ENCODE peak calls at places on chromosomes 11 and 22, in seven cellular contexts. One of them, this sample, is unnamed.

GRCh38 chr11:68968306-68969255 is 12.2 kb downstream of the MRGPRD start:
- DNase-seq in mucosa of descending colon: no peak
- DNase-seq in RCC 7860: no peak
- DNase-seq in stimulated activated CD4-positive, alpha-beta T cell treated with anti-CD3 and anti-CD28 coated beads, Interleukin-15, amount 100 ng/mL, for 24 hours: no peak
- DNase-seq in A172: no peak
- DNase-seq in EH: peak; percentile 34
- DNase-seq in dermis microvascular lymphatic vessel endothelial cell: no peak
- DNase-seq in this sample: no peak

GRCh38 chr22:32475428-32476010 is 908 bp downstream of the FBXO7 start:
- DNase-seq in mucosa of descending colon: peak; percentile 50
- DNase-seq in RCC 7860: no peak
- DNase-seq in stimulated activated CD4-positive, alpha-beta T cell treated with anti-CD3 and anti-CD28 coated beads, Interleukin-15, amount 100 ng/mL, for 24 hours: peak; percentile 38
- DNase-seq in A172: no peak
- DNase-seq in EH: no peak
- DNase-seq in dermis microvascular lymphatic vessel endothelial cell: no peak
- DNase-seq in this sample: peak; percentile 44

GRCh38 chr22:35996596-35996995 is 32.0 kb downstream of the RBFOX2 start:
- DNase-seq in mucosa of descending colon: no peak
- DNase-seq in RCC 7860: no peak
- DNase-seq in stimulated activated CD4-positive, alpha-beta T cell treated with anti-CD3 and anti-CD28 coated beads, Interleukin-15, amount 100 ng/mL, for 24 hours: no peak
- DNase-seq in A172: no peak
- DNase-seq in EH: no peak
- DNase-seq in dermis microvascular lymphatic vessel endothelial cell: no peak
- DNase-seq in this sample: no peak

GRCh38 chr11:75777461-75778110 is 9.0 kb downstream of the DGAT2 start:
- DNase-seq in mucosa of descending colon: no peak
- DNase-seq in RCC 7860: no peak
- DNase-seq in stimulated activated CD4-positive, alpha-beta T cell treated with anti-CD3 and anti-CD28 coated beads, Interleukin-15, amount 100 ng/mL, for 24 hours: no peak
- DNase-seq in A172: peak; percentile 30
- DNase-seq in EH: peak; percentile 9
- DNase-seq in dermis microvascular lymphatic vessel endothelial cell: peak; percentile 37
- DNase-seq in this sample: no peak

GRCh38 chr11:58060939-58061672 is 30.4 kb downstream of the OR6Q1 start:
- DNase-seq in mucosa of descending colon: no peak
- DNase-seq in RCC 7860: peak; percentile 88
- DNase-seq in stimulated activated CD4-positive, alpha-beta T cell treated with anti-CD3 and anti-CD28 coated beads, Interleukin-15, amount 100 ng/mL, for 24 hours: no peak
- DNase-seq in A172: no peak
- DNase-seq in EH: peak; percentile 43
- DNase-seq in dermis microvascular lymphatic vessel endothelial cell: no peak
- DNase-seq in this sample: no peak

GRCh38 chr11:120516461-120517389 is 5.2 kb downstream of the GRIK4 start:
- DNase-seq in mucosa of descending colon: no peak
- DNase-seq in RCC 7860: no peak
- DNase-seq in stimulated activated CD4-positive, alpha-beta T cell treated with anti-CD3 and anti-CD28 coated beads, Interleukin-15, amount 100 ng/mL, for 24 hours: no peak
- DNase-seq in A172: no peak
- DNase-seq in EH: no peak
- DNase-seq in dermis microvascular lymphatic vessel endothelial cell: no peak
- DNase-seq in this sample: no peak

GRCh38 chr11:29481721-29482120 is 535.1 kb downstream of the KCNA4 start:
- DNase-seq in mucosa of descending colon: no peak
- DNase-seq in RCC 7860: no peak
- DNase-seq in stimulated activated CD4-positive, alpha-beta T cell treated with anti-CD3 and anti-CD28 coated beads, Interleukin-15, amount 100 ng/mL, for 24 hours: no peak
- DNase-seq in A172: no peak
- DNase-seq in EH: no peak
- DNase-seq in dermis microvascular lymphatic vessel endothelial cell: no peak
- DNase-seq in this sample: no peak

GRCh38 chr11:114314096-114314495 is 17.9 kb downstream of the NNMT start:
- DNase-seq in mucosa of descending colon: no peak
- DNase-seq in RCC 7860: no peak
- DNase-seq in stimulated activated CD4-positive, alpha-beta T cell treated with anti-CD3 and anti-CD28 coated beads, Interleukin-15, amount 100 ng/mL, for 24 hours: no peak
- DNase-seq in A172: no peak
- DNase-seq in EH: no peak
- DNase-seq in dermis microvascular lymphatic vessel endothelial cell: no peak
- DNase-seq in this sample: no peak

GRCh38 chr11:116343270-116343669 is 429.5 kb downstream of the BUD13 start:
- DNase-seq in mucosa of descending colon: no peak
- DNase-seq in RCC 7860: no peak
- DNase-seq in stimulated activated CD4-positive, alpha-beta T cell treated with anti-CD3 and anti-CD28 coated beads, Interleukin-15, amount 100 ng/mL, for 24 hours: no peak
- DNase-seq in A172: no peak
- DNase-seq in EH: no peak
- DNase-seq in dermis microvascular lymphatic vessel endothelial cell: no peak
- DNase-seq in this sample: no peak

GRCh38 chr22:42330953-42331525 is 60.6 kb upstream of the TCF20 start:
- DNase-seq in mucosa of descending colon: no peak
- DNase-seq in RCC 7860: no peak
- DNase-seq in stimulated activated CD4-positive, alpha-beta T cell treated with anti-CD3 and anti-CD28 coated beads, Interleukin-15, amount 100 ng/mL, for 24 hours: no peak
- DNase-seq in A172: no peak
- DNase-seq in EH: no peak
- DNase-seq in dermis microvascular lymphatic vessel endothelial cell: no peak
- DNase-seq in this sample: peak; percentile 56

GRCh38 chr11:96278039-96278897 is 64.7 kb downstream of the MAML2 start:
- DNase-seq in mucosa of descending colon: no peak
- DNase-seq in RCC 7860: no peak
- DNase-seq in stimulated activated CD4-positive, alpha-beta T cell treated with anti-CD3 and anti-CD28 coated beads, Interleukin-15, amount 100 ng/mL, for 24 hours: no peak
- DNase-seq in A172: no peak
- DNase-seq in EH: peak; percentile 66
- DNase-seq in dermis microvascular lymphatic vessel endothelial cell: no peak
- DNase-seq in this sample: no peak

GRCh38 chr11:108431997-108432396 is 35.3 kb downstream of the C11orf65 start:
- DNase-seq in mucosa of descending colon: no peak
- DNase-seq in RCC 7860: no peak
- DNase-seq in stimulated activated CD4-positive, alpha-beta T cell treated with anti-CD3 and anti-CD28 coated beads, Interleukin-15, amount 100 ng/mL, for 24 hours: no peak
- DNase-seq in A172: no peak
- DNase-seq in EH: no peak
- DNase-seq in dermis microvascular lymphatic vessel endothelial cell: no peak
- DNase-seq in this sample: no peak

GRCh38 chr11:65468874-65469333 is 29.9 kb upstream of the MALAT1 start:
- DNase-seq in mucosa of descending colon: peak; percentile 95
- DNase-seq in RCC 7860: no peak
- DNase-seq in stimulated activated CD4-positive, alpha-beta T cell treated with anti-CD3 and anti-CD28 coated beads, Interleukin-15, amount 100 ng/mL, for 24 hours: peak; percentile 56
- DNase-seq in A172: peak; percentile 57
- DNase-seq in EH: peak; percentile 41
- DNase-seq in dermis microvascular lymphatic vessel endothelial cell: peak; percentile 74
- DNase-seq in this sample: peak; percentile 40

GRCh38 chr11:104798794-104799193 is 99.5 kb downstream of the CASP12 start:
- DNase-seq in mucosa of descending colon: no peak
- DNase-seq in RCC 7860: no peak
- DNase-seq in stimulated activated CD4-positive, alpha-beta T cell treated with anti-CD3 and anti-CD28 coated beads, Interleukin-15, amount 100 ng/mL, for 24 hours: no peak
- DNase-seq in A172: no peak
- DNase-seq in EH: no peak
- DNase-seq in dermis microvascular lymphatic vessel endothelial cell: no peak
- DNase-seq in this sample: no peak

This sample was measured in NCI-H1105 treated with DMSO at 0.1 percent for 48 hours.